ENCODE peak calls at places on chromosomes 13 and 19, in six cellular contexts. Y, H, W, P, J and Z are unnamed samples.

GRCh38 chr19:4057913-4058695 is 8.6 kb downstream of the ZBTB7A start:
- DNase-seq in Y (peak; percentile 79), H (peak; percentile 88), W (peak; percentile 85), P (peak; percentile 84), J (peak; percentile 71), Z (peak; percentile 90)

GRCh38 chr19:16051254-16052025 is 24.9 kb upstream of the TPM4 start:
- DNase-seq in Y (no peak), H (no peak), W (no peak), P (no peak), J (no peak), Z (no peak)

GRCh38 chr13:26280295-26280694 is 26.4 kb downstream of the CDK8 start:
- DNase-seq in Y (no peak), H (no peak), W (peak; percentile 88), P (no peak), J (no peak), Z (peak; percentile 51)

GRCh38 chr13:108915095-108915633 is 285.8 kb downstream of the MYO16 start:
- DNase-seq in Y (no peak), H (no peak), W (peak; percentile 35), P (no peak), J (no peak), Z (peak; percentile 13)

GRCh38 chr19:54247106-54247930 is 4.7 kb upstream of the LILRA6 start:
- DNase-seq in Y (no peak), H (no peak), W (no peak), P (no peak), J (no peak), Z (no peak)

GRCh38 chr13:96771501-96772367 is 222.5 kb downstream of the OXGR1 start:
- DNase-seq in Y (no peak), H (no peak), W (no peak), P (no peak), J (peak; percentile 10), Z (no peak)

GRCh38 chr19:58059003-58059671 is at the start of gene ZNF135:
- DNase-seq in Y (peak; percentile 44), H (no peak), W (peak; percentile 86), P (peak; percentile 93), J (peak; percentile 85), Z (peak; percentile 26)

GRCh38 chr13:33349996-33350826 is 64.7 kb upstream of the STARD13 start:
- DNase-seq in Y (no peak), H (peak; percentile 43), W (peak; percentile 48), P (peak; percentile 65), J (peak; percentile 65), Z (peak; percentile 18)

GRCh38 chr19:2325261-2326046 is 2.9 kb downstream of the LSM7 start:
- DNase-seq in Y (no peak), H (no peak), W (no peak), P (no peak), J (no peak), Z (no peak)

GRCh38 chr19:37933965-37934364 is 27.0 kb downstream of the SIPA1L3 start:
- DNase-seq in Y (no peak), H (peak; percentile 37), W (peak; percentile 86), P (peak; percentile 62), J (no peak), Z (peak; percentile 67)

GRCh38 chr19:44764975-44765948 is 12.4 kb upstream of the CBLC start:
- DNase-seq in Y (no peak), H (peak; percentile 66), W (no peak), P (no peak), J (peak; percentile 88), Z (no peak)

GRCh38 chr19:39303373-39304184 is 7.4 kb downstream of the IFNL1 start:
- DNase-seq in Y (no peak), H (no peak), W (no peak), P (no peak), J (no peak), Z (no peak)

GRCh38 chr13:51614350-51614786 is 30.1 kb downstream of the WDFY2 start:
- DNase-seq in Y (no peak), H (no peak), W (no peak), P (no peak), J (peak; percentile 27), Z (no peak)

GRCh38 chr13:41780736-41781708 is 179.9 kb downstream of the VWA8 start:
- DNase-seq in Y (no peak), H (no peak), W (peak; percentile 89), P (no peak), J (no peak), Z (no peak)

GRCh38 chr19:41445575-41445974 is 2.6 kb downstream of the ERICH4 start:
- DNase-seq in Y (no peak), H (no peak), W (no peak), P (no peak), J (no peak), Z (no peak)

GRCh38 chr13:51437550-51438127 is 15.2 kb downstream of the INTS6 start:
- DNase-seq in Y (no peak), H (no peak), W (no peak), P (no peak), J (no peak), Z (no peak)

GRCh38 chr13:26445092-26445491 is 112.4 kb upstream of the WASF3 start:
- DNase-seq in Y (no peak), H (no peak), W (no peak), P (no peak), J (no peak), Z (no peak)

GRCh38 chr13:108070491-108070890 is 144.8 kb downstream of the LIG4 start:
- DNase-seq in Y (no peak), H (no peak), W (peak; percentile 4), P (no peak), J (no peak), Z (no peak)

GRCh38 chr19:8259922-8260247 is 48.3 kb downstream of the CD320 start:
- DNase-seq in Y (no peak), H (no peak), W (no peak), P (no peak), J (no peak), Z (no peak)

GRCh38 chr13:29707876-29708543 is 112.5 kb upstream of the SLC7A1 start:
- DNase-seq in Y (no peak), H (peak; percentile 63), W (peak; percentile 44), P (no peak), J (peak; percentile 45), Z (peak; percentile 58)
- TF ChIP-seq CTCF in Y (no peak), H (peak; percentile 40), W (peak; percentile 65), P (peak; percentile 64), J (no peak), Z (peak; percentile 35)

GRCh38 chr13:45464141-45464686 is 525 bp upstream of the COG3 start:
- DNase-seq in Y (no peak), H (no peak), W (no peak), P (no peak), J (peak; percentile 34), Z (no peak)
- TF ChIP-seq CTCF in Y (no peak), H (no peak), W (peak; percentile 30), P (peak; percentile 64), J (no peak), Z (peak; percentile 21)

DNA sequence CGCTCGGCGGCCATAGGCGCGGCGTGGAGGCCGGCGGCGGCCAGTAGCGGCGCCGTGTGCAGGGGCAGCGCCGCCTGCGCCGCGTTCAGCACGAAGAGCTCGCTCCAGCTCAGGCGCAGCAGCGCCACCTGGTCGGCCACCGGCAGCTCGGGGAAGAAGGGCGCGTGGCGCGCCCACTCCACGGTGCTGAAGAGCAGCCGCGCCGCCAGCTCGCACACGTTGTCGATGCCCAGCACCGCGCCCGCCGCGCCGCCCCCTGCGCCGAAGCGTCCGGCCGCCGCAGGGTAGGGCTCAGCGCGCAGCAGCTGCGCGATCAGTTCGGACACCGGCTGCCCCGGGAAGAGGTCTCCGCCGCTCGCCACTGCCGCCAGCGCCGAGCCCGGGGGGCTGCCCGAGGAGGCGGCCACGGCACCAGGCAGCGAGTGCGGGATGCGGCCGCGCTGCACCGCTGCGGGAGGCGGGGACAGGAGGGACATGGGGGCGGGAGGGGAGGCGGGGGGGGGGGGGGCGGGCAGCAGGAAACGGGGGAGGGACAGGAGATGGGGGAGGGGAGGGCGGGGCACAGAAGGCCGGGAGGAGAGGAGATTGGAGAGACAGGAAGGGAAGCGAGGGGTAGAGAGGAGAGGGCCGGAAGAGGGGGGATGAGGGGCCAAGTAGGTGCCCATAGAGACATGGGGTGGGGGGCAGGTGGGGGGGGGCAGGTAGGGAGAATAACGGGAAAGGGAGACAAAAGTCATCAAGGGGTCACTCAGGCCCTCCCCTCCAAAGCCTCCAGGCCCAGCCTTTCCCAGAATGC is 9.8 kb downstream of the OCEL1 start:
- DNase-seq in Y (no peak), H (peak; percentile 33), W (peak; percentile 78), P (peak; percentile 76), J (peak; percentile 77), Z (peak; percentile 51)
- TF ChIP-seq CTCF in Y (no peak), H (no peak), W (peak; percentile 31), P (peak; percentile 67), J (peak; percentile 26), Z (peak; percentile 76)

DNA sequence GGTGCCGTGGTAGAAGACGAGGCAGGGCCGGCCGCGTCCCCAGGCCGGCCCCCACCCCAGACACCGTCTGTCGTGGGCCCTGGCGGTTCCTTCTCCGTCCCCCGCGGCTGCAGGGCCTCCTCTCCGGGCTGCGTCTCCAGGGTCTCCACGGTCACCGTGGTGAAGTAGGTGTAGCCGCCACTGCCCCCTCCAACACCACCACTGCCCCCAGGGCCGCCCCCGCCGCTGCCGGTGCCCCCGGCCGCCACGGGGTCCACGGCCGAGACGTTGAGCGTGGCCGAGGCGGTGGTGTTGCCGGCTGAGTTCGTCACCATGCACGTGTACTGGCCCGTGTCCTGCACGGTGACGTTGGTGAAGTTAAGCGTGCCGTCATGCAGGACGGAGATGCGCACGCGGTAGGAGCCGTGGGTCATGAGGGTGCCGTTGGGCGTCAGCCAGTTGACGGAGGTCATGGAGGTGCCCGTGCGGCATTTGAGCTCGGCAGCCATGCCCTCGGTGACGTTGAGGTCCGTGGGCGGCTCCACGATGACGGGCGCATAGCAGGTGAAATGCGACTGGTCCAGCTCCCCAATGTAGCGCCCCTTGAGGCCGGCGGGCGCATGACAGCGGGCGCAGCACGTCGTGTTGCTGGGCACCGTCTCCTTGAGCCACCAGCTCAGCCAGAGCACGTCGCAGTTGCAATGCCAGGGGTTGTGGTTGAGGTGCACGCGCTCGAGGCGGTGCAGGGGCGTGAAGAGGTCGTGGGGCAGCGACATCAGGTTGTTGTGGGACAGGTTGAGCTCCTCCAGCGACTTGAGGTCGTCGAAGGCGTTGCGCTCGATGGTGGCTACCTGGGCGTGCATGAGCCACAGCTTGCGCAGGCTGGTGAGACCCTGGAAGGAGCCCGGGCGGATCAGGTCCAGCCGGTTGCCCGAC is 4.6 kb upstream of the ASPDH start:
- DNase-seq in Y (no peak), H (no peak), W (no peak), P (no peak), J (no peak), Z (no peak)
- TF ChIP-seq CTCF in Y (no peak), H (no peak), W (no peak), P (no peak), J (no peak), Z (peak; percentile 9)

GRCh38 chr19:1214862-1215731 is 9.5 kb downstream of the STK11 start:
- DNase-seq in Y (no peak), H (no peak), W (peak; percentile 52), P (peak; percentile 77), J (no peak), Z (no peak)
- TF ChIP-seq CTCF in Y (no peak), H (no peak), W (peak; percentile 3), P (no peak), J (no peak), Z (no peak)

GRCh38 chr19:30646806-30647205 is 274.6 kb downstream of the ZNF536 start:
- DNase-seq in Y (no peak), H (no peak), W (no peak), P (no peak), J (no peak), Z (no peak)

GRCh38 chr19:30649934-30650614 is 277.9 kb downstream of the ZNF536 start:
- DNase-seq in Y (no peak), H (peak; percentile 41), W (peak; percentile 31), P (no peak), J (peak; percentile 38), Z (peak; percentile 60)

GRCh38 chr19:30647891-30648290 is 275.7 kb downstream of the ZNF536 start:
- DNase-seq in Y (no peak), H (no peak), W (no peak), P (no peak), J (no peak), Z (no peak)

GRCh38 chr19:30649149-30649548 is 277.0 kb downstream of the ZNF536 start:
- DNase-seq in Y (no peak), H (no peak), W (no peak), P (no peak), J (no peak), Z (no peak)

GRCh38 chr19:30648321-30648720 is 276.1 kb downstream of the ZNF536 start:
- DNase-seq in Y (no peak), H (no peak), W (no peak), P (no peak), J (no peak), Z (no peak)
- TF ChIP-seq CTCF in Y (no peak), H (no peak), W (no peak), P (no peak), J (no peak), Z (no peak)